ENCODE peak calls at places on chromosomes 11 and 22, in eight cellular contexts. J is H9; V is A549; F is SK-N-DZ; A is ELR; N is T-helper 2 cell treated with Interferon-gamma antibody and Interleukin-4, amounts not matched to agents 5 μg/mL and 100 μg/mL, for 36 hours; K is chondrocyte; U is fibroblast of mammary gland. D is an unnamed sample.

GRCh38 chr11:86811637-86812321 is 11.4 kb downstream of the PRSS23 start:
- DNase-seq in U (peak), J (no peak), F (no peak), N (no peak), A (peak), V (peak), K (no peak), D (no peak)

GRCh38 chr11:447923-448731 is 2.0 kb upstream of the PTDSS2 start:
- DNase-seq in U (peak), N (peak), F (peak), V (peak), J (peak), K (peak), A (peak), D (peak)

GRCh38 chr11:17581036-17581731 is 34.1 kb downstream of the OTOG start:
- DNase-seq in U (no peak), N (no peak), K (no peak), F (no peak), A (no peak), V (no peak), J (no peak), D (no peak)

GRCh38 chr11:38667359-38667758 is 2069.3 kb upstream of the RAG2 start:
- DNase-seq in V (no peak), F (peak), A (no peak), U (no peak), N (no peak), K (peak), J (no peak), D (peak)

GRCh38 chr11:21628641-21629040 is 564.2 kb upstream of the ANO5 start:
- DNase-seq in N (no peak), V (no peak), J (no peak), F (no peak), K (no peak), A (no peak), U (no peak), D (no peak)

GRCh38 chr11:97570636-97571035 is 1180.8 kb downstream of the JRKL start:
- DNase-seq in A (no peak), V (no peak), J (no peak), N (no peak), U (no peak), F (no peak), K (no peak), D (no peak)

GRCh38 chr11:27241316-27242122 is 121.5 kb downstream of the CCDC34 start:
- DNase-seq in U (peak), A (peak), V (no peak), F (no peak), J (no peak), K (no peak), N (no peak), D (no peak)

GRCh38 chr11:21622995-21623394 is 569.9 kb upstream of the ANO5 start:
- DNase-seq in U (no peak), F (no peak), V (no peak), N (no peak), J (no peak), K (no peak), A (no peak), D (no peak)

GRCh38 chr11:720642-721346 is 14.8 kb downstream of the EPS8L2 start:
- DNase-seq in N (no peak), U (no peak), V (no peak), K (no peak), A (peak), J (peak), F (peak), D (no peak)

GRCh38 chr11:66595245-66595904 is 2.4 kb downstream of the CCS start:
- DNase-seq in A (no peak), N (no peak), F (no peak), K (no peak), J (no peak), U (no peak), V (no peak), D (no peak)

GRCh38 chr11:104572279-104572678 is 326.0 kb downstream of the CASP12 start:
- DNase-seq in K (no peak), N (no peak), J (no peak), A (peak), F (no peak), U (peak), V (no peak), D (no peak)

GRCh38 chr11:72710278-72710677 is 36.1 kb upstream of the PDE2A start:
- DNase-seq in F (no peak), A (no peak), K (peak), J (no peak), N (no peak), U (no peak), V (no peak), D (no peak)

GRCh38 chr22:25174156-25174887 is 25.3 kb upstream of the CRYBB3 start:
- DNase-seq in N (no peak), V (no peak), J (no peak), K (peak), F (no peak), A (no peak), U (no peak), D (no peak)

GRCh38 chr11:103609117-103610066 is 427.0 kb upstream of the DDI1 start:
- DNase-seq in N (no peak), U (peak), J (peak), V (peak), A (peak), K (no peak), F (no peak), D (no peak)

GRCh38 chr22:43847376-43848289 is 14.7 kb downstream of the SULT4A1 start:
- DNase-seq in N (no peak), U (no peak), J (peak), K (peak), F (no peak), A (no peak), V (no peak), D (peak)

GRCh38 chr11:47587733-47588326 is 1.4 kb downstream of the FAM180B start:
- DNase-seq in J (no peak), K (peak), N (no peak), F (peak), U (no peak), A (no peak), V (no peak), D (peak)

GRCh38 chr11:70715636-70716035 is 317.3 kb downstream of the CTTN start:
- DNase-seq in A (no peak), F (no peak), J (no peak), U (no peak), V (no peak), K (no peak), N (no peak), D (no peak)

GRCh38 chr11:134398079-134398444 is 14.0 kb downstream of the B3GAT1 start:
- DNase-seq in U (no peak), V (no peak), N (no peak), K (peak), A (no peak), F (no peak), J (no peak), D (no peak)

GRCh38 chr22:25518000-25518663 is 46.3 kb upstream of the GRK3 start:
- DNase-seq in K (no peak), F (no peak), A (no peak), U (no peak), V (no peak), N (no peak), J (no peak), D (no peak)

GRCh38 chr11:127056338-127056971 is 55.9 kb upstream of the KIRREL3 start:
- DNase-seq in J (no peak), N (no peak), F (no peak), V (no peak), K (no peak), A (peak), U (no peak), D (no peak)

GRCh38 chr11:86152006-86152862 is 83.3 kb upstream of the PICALM start:
- DNase-seq in K (no peak), A (peak), U (peak), V (no peak), F (no peak), J (no peak), N (no peak), D (no peak)

GRCh38 chr11:59207988-59208432 is 4.7 kb downstream of the MPEG1 start:
- DNase-seq in A (peak), V (peak), F (peak), U (peak), K (no peak), N (peak), J (no peak), D (no peak)

GRCh38 chr11:78020248-78020647 is 2.8 kb downstream of the KCTD14 start:
- DNase-seq in A (no peak), V (no peak), F (no peak), N (no peak), K (no peak), U (no peak), J (no peak), D (no peak)

GRCh38 chr11:63708764-63709163 is 27.5 kb downstream of the RTN3 start:
- DNase-seq in V (no peak), N (no peak), J (no peak), A (no peak), K (no peak), F (no peak), U (no peak), D (no peak)

GRCh38 chr22:28005513-28005912 is 86.5 kb upstream of the PITPNB start:
- DNase-seq in U (no peak), V (no peak), K (no peak), J (no peak), F (no peak), A (no peak), N (no peak), D (no peak)

D was measured in posterior vena cava.